ENCODE peak calls at places on chromosomes 11 and 22, in four cellular contexts. K, I, D and X are unnamed samples.

GRCh38 chr22:35839811-35840739 is 122.4 kb downstream of the APOL5 start:
- DNase-seq in K (peak), I (peak), D (no peak), X (peak)

GRCh38 chr11:96388891-96389603 is 665 bp downstream of the CCDC82 start:
- DNase-seq in K (peak), I (peak), D (peak), X (peak)

GRCh38 chr11:96055706-96056387 is 131.9 kb upstream of the MTMR2 start:
- DNase-seq in K (no peak), I (no peak), D (peak), X (peak)

GRCh38 chr11:45100338-45100737 is 46.1 kb upstream of the PRDM11 start:
- DNase-seq in K (peak), I (peak), D (no peak), X (peak)

GRCh38 chr11:75600356-75600755 is 38.3 kb downstream of the SERPINH1 start:
- DNase-seq in K (no peak), I (no peak), D (no peak), X (no peak)

GRCh38 chr11:115920841-115921480 is 416.7 kb upstream of the CADM1 start:
- DNase-seq in K (no peak), I (no peak), D (no peak), X (peak)

GRCh38 chr22:32836286-32836859 is 34.9 kb downstream of the TIMP3 start:
- DNase-seq in K (no peak), I (peak), D (peak), X (peak)

GRCh38 chr11:107741044-107741823 is 29.4 kb upstream of the SLN start:
- DNase-seq in K (peak), I (peak), D (peak), X (peak)

GRCh38 chr22:30459206-30460052 is 12.4 kb downstream of the SEC14L3 start:
- DNase-seq in K (no peak), I (peak), D (peak), X (peak)

DNA sequence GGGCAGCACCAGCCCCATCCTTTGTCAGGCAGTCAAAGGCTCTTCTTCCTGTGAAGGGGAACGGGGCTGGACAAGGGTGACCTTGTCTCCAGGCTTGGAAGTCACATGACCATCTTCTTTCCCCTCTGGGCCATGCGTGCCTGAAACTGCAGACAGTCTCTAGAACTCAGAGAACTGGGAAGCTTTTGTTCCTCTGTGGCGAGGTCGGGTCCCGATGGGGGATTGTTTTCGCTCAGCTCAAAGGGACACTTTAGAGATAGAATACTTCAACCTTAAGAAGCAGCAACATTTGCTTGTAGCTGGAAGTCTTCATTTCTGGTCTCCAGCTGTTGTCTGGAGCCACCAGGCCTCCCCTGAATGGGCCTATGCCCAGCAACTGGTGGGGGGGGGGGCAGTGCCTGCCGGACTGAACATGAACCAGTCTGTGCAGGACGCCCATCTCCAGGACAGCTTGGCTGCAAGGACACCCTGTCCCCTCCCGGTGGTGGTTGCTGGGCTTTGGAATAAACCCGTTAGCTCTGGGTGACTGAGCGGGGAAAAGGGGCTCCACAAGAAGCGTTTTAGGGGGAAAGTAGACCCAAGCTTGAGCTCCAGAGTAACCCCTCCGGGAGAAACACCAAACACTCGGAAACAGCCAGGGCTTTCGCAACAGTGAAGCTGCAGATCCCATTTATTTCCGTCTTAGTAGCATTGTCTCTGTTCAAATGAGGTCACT is 55.7 kb upstream of the EMID1 start:
- DNase-seq in K (no peak), I (no peak), D (peak), X (peak)
- H3K27ac ChIP-seq in K (no peak), I (no peak), D (no peak), X (no peak)

GRCh38 chr22:50011447-50012200 is 941 bp downstream of the IL17REL start:
- DNase-seq in K (no peak), I (peak), D (no peak), X (no peak)
- TF ChIP-seq EZH2 in K (no peak), I (no peak), D (peak), X (no peak)

DNA sequence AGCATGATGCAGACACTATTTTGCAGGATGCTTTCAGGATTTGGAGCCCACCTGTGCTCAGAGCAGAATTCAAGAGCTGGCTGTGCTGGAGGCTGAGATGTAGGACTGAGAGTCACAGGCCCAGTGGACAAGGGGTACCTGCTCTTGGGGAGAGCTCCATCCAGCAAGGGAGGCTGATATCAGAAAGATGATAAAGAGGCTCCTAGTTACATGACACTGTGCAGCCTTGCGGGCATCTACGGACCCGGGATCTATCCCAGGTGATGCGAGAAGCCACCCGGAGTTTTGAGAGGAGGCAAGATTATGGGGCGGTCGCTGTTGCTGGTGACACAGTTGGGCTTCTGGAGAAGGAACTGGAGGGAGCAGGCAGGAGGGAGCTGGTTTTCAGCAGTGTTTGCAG is 579.0 kb downstream of the TBC1D22A start:
- DNase-seq in K (no peak), I (no peak), D (no peak), X (no peak)
- H3K27ac ChIP-seq in K (no peak), I (no peak), D (no peak), X (no peak)

GRCh38 chr11:85755285-85755684 is 55.7 kb downstream of the SYTL2 start:
- DNase-seq in K (no peak), I (no peak), D (no peak), X (no peak)
- TF ChIP-seq EZH2 in K (no peak), I (no peak), D (no peak), X (no peak)